ENCODE peak calls at places on chromosomes 7 and 10, in six cellular contexts. F, S, Z, Y, H and K are unnamed samples.

GRCh38 chr10:110083884-110084283 is 76.1 kb downstream of the ADD3 start:
- DNase-seq in F (peak; percentile 34), S (no peak), Z (peak; percentile 31), Y (no peak), H (peak; percentile 86), K (peak; percentile 53)

GRCh38 chr7:149081914-149082313 is 8.6 kb downstream of the ZNF786 start:
- DNase-seq in F (no peak), S (no peak), Z (no peak), Y (no peak), H (no peak), K (no peak)

GRCh38 chr10:18423058-18423637 is 228.2 kb downstream of the NSUN6 start:
- DNase-seq in F (no peak), S (no peak), Z (no peak), Y (no peak), H (no peak), K (no peak)

GRCh38 chr10:59265140-59265539 is 88.7 kb downstream of the PHYHIPL start:
- DNase-seq in F (peak; percentile 31), S (no peak), Z (no peak), Y (no peak), H (no peak), K (no peak)

GRCh38 chr10:63866075-63866746 is 345.0 kb downstream of the REEP3 start:
- DNase-seq in F (peak; percentile 86), S (peak; percentile 44), Z (peak; percentile 41), Y (peak; percentile 46), H (peak; percentile 47), K (peak; percentile 22)

GRCh38 chr7:114943530-114943929 is 21.6 kb downstream of the MDFIC start:
- DNase-seq in F (no peak), S (no peak), Z (no peak), Y (no peak), H (no peak), K (no peak)

GRCh38 chr7:105896407-105896842 is 20.0 kb upstream of the ATXN7L1 start:
- DNase-seq in F (no peak), S (no peak), Z (peak; percentile 25), Y (no peak), H (no peak), K (no peak)

GRCh38 chr10:80659284-80659683 is 121.6 kb downstream of the SH2D4B start:
- DNase-seq in F (no peak), S (no peak), Z (no peak), Y (no peak), H (no peak), K (no peak)

GRCh38 chr7:46577394-46577793 is 656.3 kb upstream of the IGFBP3 start:
- DNase-seq in F (no peak), S (no peak), Z (no peak), Y (no peak), H (no peak), K (no peak)

GRCh38 chr7:115838829-115839228 is 191.7 kb downstream of the TFEC start:
- DNase-seq in F (peak; percentile 14), S (no peak), Z (no peak), Y (no peak), H (peak; percentile 73), K (no peak)

GRCh38 chr10:108598831-108599230 is 1324.5 kb downstream of the XPNPEP1 start:
- DNase-seq in F (no peak), S (no peak), Z (peak; percentile 81), Y (no peak), H (peak; percentile 41), K (peak; percentile 15)

GRCh38 chr10:33746878-33747277 is 412.4 kb upstream of the NRP1 start:
- DNase-seq in F (no peak), S (no peak), Z (peak; percentile 7), Y (no peak), H (no peak), K (peak; percentile 70)

GRCh38 chr7:134126126-134126525 is 1.0 kb upstream of the LRGUK start:
- DNase-seq in F (no peak), S (no peak), Z (no peak), Y (no peak), H (no peak), K (no peak)

GRCh38 chr10:89032141-89032814 is 41.7 kb downstream of the FAS start:
- DNase-seq in F (peak; percentile 48), S (no peak), Z (peak; percentile 80), Y (no peak), H (peak; percentile 99), K (peak; percentile 81)

GRCh38 chr10:49837685-49838084 is 75.6 kb upstream of the OGDHL start:
- DNase-seq in F (no peak), S (no peak), Z (no peak), Y (no peak), H (peak; percentile 71), K (no peak)